ENCODE peak calls at places on chromosomes 4 and X, in five cellular contexts. U is A549, B is HepG2, W is K562, C is GM12878. J is an unnamed sample.

GRCh38 chr4:99403380-99404194 is 31.6 kb downstream of the ADH7 start:
- DNase-seq in U (no peak), B (peak; percentile 94), W (no peak), C (peak; percentile 59), J (no peak)

GRCh38 chr4:88522702-88523324 is 763 bp downstream of the PYURF start:
- DNase-seq in U (peak; percentile 30), B (peak; percentile 9), W (peak; percentile 65), C (no peak), J (peak; percentile 41)

GRCh38 chrX:389021-389441 is 2.3 kb upstream of the PPP2R3B start:
- DNase-seq in U (no peak), B (peak; percentile 55), W (no peak), C (no peak), J (no peak)

GRCh38 chrX:116317409-116317808 is 119.0 kb upstream of the SLC6A14 start:
- DNase-seq in U (no peak), B (no peak), W (no peak), C (no peak), J (peak; percentile 1)

GRCh38 chrX:14039344-14039743 is 9.7 kb upstream of the GEMIN8 start:
- DNase-seq in U (peak; percentile 54), B (peak; percentile 28), W (peak; percentile 47), C (no peak), J (peak; percentile 53)

GRCh38 chr4:180999217-180999616 is 1244.0 kb upstream of the TENM3 start:
- DNase-seq in U (no peak), B (no peak), W (no peak), C (no peak), J (no peak)

GRCh38 chrX:76555816-76556215 is 128.3 kb downstream of the MAGEE1 start:
- DNase-seq in U (peak; percentile 68), B (peak; percentile 41), W (peak; percentile 15), C (no peak), J (peak; percentile 70)

GRCh38 chr4:26590639-26591038 is 6.8 kb downstream of the TBC1D19 start:
- DNase-seq in U (peak; percentile 36), B (no peak), W (no peak), C (no peak), J (no peak)

GRCh38 chr4:146389561-146389960 is 132.2 kb downstream of the SLC10A7 start:
- DNase-seq in U (no peak), B (no peak), W (no peak), C (no peak), J (no peak)

GRCh38 chr4:169179609-169180526 is 90.9 kb downstream of the SH3RF1 start:
- DNase-seq in U (no peak), B (no peak), W (no peak), C (no peak), J (no peak)

GRCh38 chr4:123446791-123447474 is 50.3 kb downstream of the SPRY1 start:
- DNase-seq in U (no peak), B (peak; percentile 71), W (no peak), C (no peak), J (peak; percentile 8)

GRCh38 chr4:121253961-121254360 is 89.8 kb upstream of the TNIP3 start:
- DNase-seq in U (no peak), B (no peak), W (no peak), C (no peak), J (no peak)

GRCh38 chrX:109440475-109440874 is 41.4 kb downstream of the GUCY2F start:
- DNase-seq in U (no peak), B (no peak), W (no peak), C (no peak), J (no peak)

GRCh38 chrX:427812-428725 is 41.4 kb upstream of the PPP2R3B start:
- DNase-seq in U (peak; percentile 74), B (peak; percentile 19), W (no peak), C (no peak), J (peak; percentile 86)

GRCh38 chr4:112296949-112297483 is at the start of gene ALPK1:
- DNase-seq in U (peak; percentile 83), B (peak; percentile 33), W (peak; percentile 60), C (no peak), J (no peak)

GRCh38 chr4:6811165-6811564 is 28.6 kb downstream of the KIAA0232 start:
- DNase-seq in U (no peak), B (no peak), W (no peak), C (no peak), J (no peak)

GRCh38 chr4:101258782-101259353 is 88.5 kb downstream of the PPP3CA start:
- DNase-seq in U (no peak), B (no peak), W (no peak), C (no peak), J (no peak)

GRCh38 chr4:83285022-83285387 is 407 bp upstream of the COQ2 start:
- DNase-seq in U (peak; percentile 54), B (no peak), W (peak; percentile 46), C (no peak), J (peak; percentile 47)

GRCh38 chr4:83276299-83277040 is 8.1 kb downstream of the COQ2 start:
- DNase-seq in U (no peak), B (no peak), W (no peak), C (no peak), J (no peak)

GRCh38 chr4:83281326-83281725 is 3.3 kb downstream of the COQ2 start:
- DNase-seq in U (peak; percentile 6), B (no peak), W (no peak), C (no peak), J (peak; percentile 2)

GRCh38 chr4:83284161-83285021 is at the start of gene COQ2:
- DNase-seq in U (peak; percentile 92), B (peak; percentile 86), W (peak; percentile 95), C (no peak), J (peak; percentile 96)

GRCh38 chr4:83282049-83282535 is 2.5 kb downstream of the COQ2 start:
- DNase-seq in U (peak; percentile 52), B (peak; percentile 53), W (peak; percentile 40), C (no peak), J (peak; percentile 64)
- H3K4me2 ChIP-seq in U (peak overlapping the region; percentile 40), B (peak overlapping the region; percentile 13), W (no peak overlapping the region), C (peak overlapping the region; percentile 90), J (no peak overlapping the region)

DNA sequence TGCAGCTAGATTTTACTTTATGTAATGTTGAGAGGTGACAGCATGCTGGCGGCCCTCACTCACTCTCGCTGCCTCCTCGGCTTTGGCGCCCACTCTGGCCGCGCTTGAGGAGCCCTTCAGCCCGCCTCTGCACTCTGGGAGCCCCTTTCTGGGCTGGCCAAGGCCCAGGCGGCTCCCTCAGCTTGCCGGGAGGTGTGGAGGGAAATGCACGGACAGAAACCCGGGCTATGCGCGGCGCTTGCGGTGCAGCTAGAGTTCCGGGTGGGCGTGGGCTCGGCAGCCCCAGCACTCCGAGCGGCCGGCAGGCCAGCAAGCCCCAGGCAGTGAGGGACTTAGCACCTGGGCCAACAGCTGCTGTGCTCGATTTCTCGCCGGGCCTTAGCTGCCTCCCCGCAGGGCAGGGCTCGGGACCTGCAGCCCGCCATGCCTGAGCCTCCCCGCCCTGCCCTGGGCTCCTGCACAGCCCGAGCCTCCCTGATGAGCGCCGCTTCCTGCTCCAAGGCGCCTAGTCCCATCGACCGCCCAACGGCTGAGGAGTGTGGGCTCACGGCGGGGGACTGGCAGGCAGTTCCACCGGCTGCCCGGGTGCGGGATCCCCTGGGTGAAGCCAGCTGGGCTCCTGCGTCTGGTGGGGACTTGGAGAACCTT is 128.7 kb downstream of the GASK1B start:
- DNase-seq in U (no peak), B (no peak), W (no peak), C (no peak), J (no peak)
- TF ChIP-seq JUNB in U (no peak), B (no peak), W (no peak), C (no peak), J (no peak)

GRCh38 chr4:165873298-165874071 is 448 bp downstream of the TLL1 start:
- DNase-seq in U (peak; percentile 7), B (peak; percentile 3), W (no peak), C (no peak), J (peak; percentile 60)
- H3K4me2 ChIP-seq in U (peak overlapping the region; percentile 97), B (peak overlapping the region; percentile 58), W (no peak overlapping the region), C (no peak overlapping the region), J (peak overlapping the region; percentile 96)

GRCh38 chrX:65667503-65668355 is at the start of gene MSN:
- DNase-seq in U (peak; percentile 76), B (no peak), W (peak; percentile 78), C (no peak), J (peak; percentile 51)
- TF ChIP-seq JUNB in U (no peak), B (no peak), W (no peak), C (no peak), J (no peak)

DNA sequence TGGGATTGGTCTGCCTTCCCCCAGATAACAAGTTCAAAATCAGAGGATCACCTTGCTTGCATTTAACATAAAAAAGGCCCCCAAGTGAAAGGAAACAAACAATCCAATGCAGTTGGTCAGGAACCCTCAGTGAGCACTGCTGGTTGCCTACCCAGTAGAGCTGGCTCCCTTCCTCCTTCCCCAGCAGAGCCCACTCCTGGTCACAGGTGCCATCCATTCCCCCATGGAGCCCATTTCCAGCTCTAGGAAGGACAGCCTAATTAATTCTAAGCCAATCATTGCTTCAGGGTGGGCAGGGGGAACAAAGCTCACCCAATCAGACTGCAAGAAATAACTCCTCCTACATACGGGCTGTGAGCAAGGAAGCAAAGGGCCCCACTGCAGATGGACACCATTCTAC is 86.6 kb downstream of the SH3KBP1 start:
- DNase-seq in U (no peak), B (no peak), W (peak; percentile 5), C (no peak), J (no peak)
- H3K4me2 ChIP-seq in U (no peak overlapping the region), B (no peak overlapping the region), W (no peak overlapping the region), C (peak overlapping the region; percentile 39), J (no peak overlapping the region)

GRCh38 chr4:176238819-176239218 is 30.2 kb downstream of the ASB5 start:
- DNase-seq in U (no peak), B (no peak), W (no peak), C (no peak), J (peak; percentile 23)

GRCh38 chr4:176241703-176242102 is 27.3 kb downstream of the ASB5 start:
- DNase-seq in U (no peak), B (no peak), W (no peak), C (no peak), J (no peak)

GRCh38 chr4:176238157-176238608 is 30.8 kb downstream of the ASB5 start:
- DNase-seq in U (no peak), B (no peak), W (no peak), C (no peak), J (no peak)

GRCh38 chr4:176242764-176243347 is 26.2 kb downstream of the ASB5 start:
- DNase-seq in U (no peak), B (no peak), W (no peak), C (no peak), J (no peak)

DNA sequence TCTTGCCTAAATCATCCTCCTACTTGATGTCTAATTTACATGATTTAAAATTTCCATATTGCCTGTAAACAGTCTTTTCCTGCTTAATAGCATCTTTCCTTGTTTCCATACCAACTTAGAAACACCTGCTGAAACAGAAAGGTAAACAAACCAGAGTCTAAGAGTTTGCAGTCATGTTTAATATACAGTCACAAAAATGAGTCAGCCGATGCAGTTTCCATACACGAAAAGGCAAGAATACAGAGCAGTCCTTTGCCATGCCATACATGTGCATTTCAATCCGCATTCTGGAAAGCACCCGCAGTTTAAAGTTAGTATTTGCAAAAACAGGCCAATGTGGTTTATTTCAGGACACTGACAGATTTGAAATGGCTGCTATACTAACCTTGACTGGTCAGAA is 32.1 kb downstream of the ASB5 start:
- DNase-seq in U (no peak), B (no peak), W (no peak), C (no peak), J (no peak)
- TF ChIP-seq JUNB in U (no peak), B (no peak), W (no peak), C (no peak), J (no peak)